ENCODE peak calls at places on chromosomes 4 and X, in four cellular contexts. L is IMR-90, B is mesendoderm, S is H1. X is an unnamed sample.

GRCh38 chrX:118761950-118762725 is 34.7 kb downstream of the IL13RA1 start:
- DNase-seq in S (no peak), B (no peak), L (no peak), X (no peak)

GRCh38 chr4:18722748-18723191 is 701.2 kb upstream of the LCORL start:
- DNase-seq in L (no peak), B (peak), S (no peak), X (no peak)

GRCh38 chr4:185039508-185040273 is 21.4 kb downstream of the HELT start:
- DNase-seq in S (no peak), L (peak), B (peak), X (peak)

GRCh38 chrX:40468033-40468979 is 112.5 kb upstream of the ATP6AP2 start:
- DNase-seq in L (peak), B (peak), S (no peak), X (peak)

GRCh38 chrX:154047266-154047665 is 27.6 kb upstream of the IRAK1 start:
- DNase-seq in S (no peak), L (peak), B (no peak), X (no peak)

GRCh38 chr4:57078685-57079521 is 31.3 kb downstream of the IGFBP7 start:
- DNase-seq in L (no peak), S (no peak), B (peak), X (peak)

GRCh38 chr4:47762376-47763266 is 75.2 kb downstream of the CORIN start:
- DNase-seq in S (no peak), B (no peak), L (no peak), X (no peak)

GRCh38 chrX:71017396-71017939 is 50.7 kb downstream of the SNX12 start:
- DNase-seq in S (no peak), L (peak), B (no peak), X (no peak)

GRCh38 chr4:170931326-170931725 is 841.6 kb upstream of the AADAT start:
- DNase-seq in B (no peak), L (no peak), S (no peak), X (no peak)
- H3K56ac ChIP-seq in B (no peak), L (no peak), S (no peak), X (no peak)

DNA sequence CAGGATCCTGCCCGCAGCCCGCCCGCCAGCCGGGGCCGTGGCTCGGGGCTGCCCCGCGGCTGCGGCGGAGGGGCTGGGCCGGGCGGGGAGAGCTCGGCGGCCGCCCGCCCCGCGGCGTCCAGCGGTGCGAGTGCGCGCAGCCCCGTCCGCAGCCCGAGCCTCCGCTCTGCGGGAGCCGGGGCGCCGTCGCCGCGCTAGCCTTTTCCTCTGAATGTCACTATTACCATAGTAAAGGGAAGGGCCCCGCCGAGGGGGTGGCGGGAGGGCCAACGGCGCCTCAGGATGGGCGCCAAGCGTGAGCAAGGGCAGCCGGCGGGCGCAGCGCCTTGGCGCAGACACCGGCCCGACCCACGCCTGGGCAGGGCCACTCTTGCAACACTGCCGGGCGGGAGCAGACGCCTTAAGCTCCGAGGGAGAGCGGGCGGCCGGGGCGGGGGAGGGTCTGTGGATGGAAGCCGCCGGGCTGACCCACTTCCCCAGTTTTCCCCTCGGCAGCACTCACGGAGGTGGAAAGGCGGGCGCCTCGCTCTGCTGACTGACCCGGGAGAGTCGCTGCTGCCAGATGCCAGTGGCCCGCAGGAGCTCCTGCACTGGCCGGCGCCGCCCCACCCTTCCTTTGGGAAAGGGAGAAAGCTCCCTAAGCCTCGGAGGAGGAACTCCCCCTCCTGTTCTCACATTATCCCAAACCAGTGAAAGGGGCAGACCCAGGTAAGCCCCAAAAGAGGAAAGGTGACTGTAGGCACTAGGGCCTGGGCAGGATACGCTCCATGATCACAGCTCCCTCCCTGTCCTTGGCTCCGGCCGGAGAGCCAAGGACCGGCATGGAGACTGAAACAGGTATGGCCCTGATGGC is 329.4 kb downstream of the HNRNPD start:
- DNase-seq in L (peak), B (peak), S (peak), X (peak)
- H3K9ac ChIP-seq in L (no peak), B (peak), S (no peak), X (peak)

DNA sequence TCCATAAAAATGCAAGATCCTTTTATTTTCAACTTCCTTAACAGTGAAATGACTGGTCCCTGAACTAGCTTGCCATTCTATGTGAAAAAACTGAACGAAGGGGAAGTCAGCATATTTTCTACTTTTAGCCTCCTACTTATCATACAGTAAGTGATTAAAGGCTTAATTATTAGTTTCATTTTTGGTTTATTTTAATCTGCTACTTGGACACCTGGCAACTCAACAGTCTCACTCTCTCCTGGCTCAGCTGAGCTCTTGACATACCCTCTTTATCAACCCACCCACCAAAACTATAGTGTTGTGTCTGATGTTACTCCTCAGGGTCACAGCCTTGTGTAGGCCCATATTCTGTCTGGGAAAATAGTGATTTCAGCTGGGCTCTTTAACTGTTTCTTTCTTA is 86.2 kb upstream of the CPXCR1 start:
- DNase-seq in S (no peak), L (no peak), B (no peak), X (no peak)
- H3K56ac ChIP-seq in S (no peak), L (no peak), B (no peak), X (no peak)

DNA sequence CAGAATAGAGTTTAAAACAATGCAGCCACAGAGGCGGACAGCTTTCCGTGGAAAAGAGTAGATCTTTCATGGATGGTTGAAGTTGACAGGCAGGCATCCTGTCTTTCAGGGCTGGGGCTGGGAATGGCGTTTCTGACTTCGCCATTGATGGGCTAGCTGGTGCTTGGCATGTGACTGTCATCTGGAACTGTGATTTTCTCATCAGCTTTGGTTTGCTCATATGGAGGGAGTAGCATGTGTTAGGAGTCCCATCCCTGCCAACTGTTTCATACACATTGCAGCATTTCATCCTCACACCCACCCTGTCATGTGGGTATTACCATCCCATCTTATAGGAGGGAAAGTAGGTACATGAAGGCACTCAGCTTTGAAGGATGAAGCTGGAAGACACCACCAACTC is 49.2 kb upstream of the STX18 start:
- DNase-seq in B (no peak), S (no peak), L (no peak), X (no peak)
- H3K9ac ChIP-seq in B (no peak), S (no peak), L (no peak), X (no peak)

DNA sequence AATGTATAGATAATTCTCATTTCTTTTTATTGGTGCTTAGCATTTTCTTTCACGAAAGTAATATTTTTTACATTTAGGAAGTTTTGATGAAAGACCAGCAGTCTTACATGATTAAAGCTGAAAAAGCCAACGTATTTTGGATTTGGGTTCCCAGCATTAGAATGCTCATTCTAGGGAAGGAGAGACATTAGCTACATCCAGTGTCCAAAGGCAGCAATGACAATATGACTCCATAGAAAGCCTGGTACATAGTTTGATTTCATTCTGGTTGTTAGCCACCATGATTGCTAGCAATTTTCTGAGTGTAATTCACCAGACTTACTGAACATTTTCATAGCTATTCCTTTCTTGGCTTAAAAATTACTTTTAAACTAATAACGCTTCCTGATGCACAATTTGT is 1397.5 kb downstream of the PCDH7 start:
- DNase-seq in S (no peak), L (no peak), B (peak), X (no peak)
- H3K56ac ChIP-seq in S (no peak), L (no peak), B (no peak), X (no peak)

GRCh38 chr4:170697045-170697444 is 607.3 kb upstream of the AADAT start:
- DNase-seq in B (no peak), L (no peak), S (no peak), X (no peak)

GRCh38 chr4:170700064-170700463 is 610.3 kb upstream of the AADAT start:
- DNase-seq in L (no peak), S (no peak), B (no peak), X (no peak)

GRCh38 chr4:170697845-170698244 is 608.1 kb upstream of the AADAT start:
- DNase-seq in S (no peak), B (no peak), L (no peak), X (no peak)

GRCh38 chr4:170698334-170698733 is 608.6 kb upstream of the AADAT start:
- DNase-seq in L (no peak), B (no peak), S (no peak), X (no peak)
- H3K9ac ChIP-seq in L (no peak), B (no peak), S (no peak), X (no peak)

DNA sequence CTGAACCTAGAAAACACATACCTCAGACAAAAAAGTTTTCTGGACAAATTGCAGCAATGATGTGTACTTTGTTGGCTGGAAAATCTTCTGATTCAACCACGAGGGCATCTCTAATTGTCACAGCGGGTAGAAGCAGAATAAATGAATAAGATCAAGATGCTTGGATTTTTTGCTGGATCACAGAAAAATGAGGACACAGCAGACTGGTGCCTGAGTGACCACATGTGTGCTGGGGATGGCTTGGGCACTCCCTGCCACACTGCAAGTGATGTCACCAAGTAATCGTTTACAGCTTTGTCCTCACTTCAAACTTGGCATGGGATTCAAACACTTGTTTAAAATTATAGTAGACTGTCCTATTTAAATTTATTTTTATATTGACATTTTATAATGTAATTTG is 557.0 kb downstream of the SPRY1 start:
- DNase-seq in B (peak), L (no peak), S (no peak), X (no peak)
- H3K56ac ChIP-seq in B (no peak), L (no peak), S (no peak), X (no peak)

DNA sequence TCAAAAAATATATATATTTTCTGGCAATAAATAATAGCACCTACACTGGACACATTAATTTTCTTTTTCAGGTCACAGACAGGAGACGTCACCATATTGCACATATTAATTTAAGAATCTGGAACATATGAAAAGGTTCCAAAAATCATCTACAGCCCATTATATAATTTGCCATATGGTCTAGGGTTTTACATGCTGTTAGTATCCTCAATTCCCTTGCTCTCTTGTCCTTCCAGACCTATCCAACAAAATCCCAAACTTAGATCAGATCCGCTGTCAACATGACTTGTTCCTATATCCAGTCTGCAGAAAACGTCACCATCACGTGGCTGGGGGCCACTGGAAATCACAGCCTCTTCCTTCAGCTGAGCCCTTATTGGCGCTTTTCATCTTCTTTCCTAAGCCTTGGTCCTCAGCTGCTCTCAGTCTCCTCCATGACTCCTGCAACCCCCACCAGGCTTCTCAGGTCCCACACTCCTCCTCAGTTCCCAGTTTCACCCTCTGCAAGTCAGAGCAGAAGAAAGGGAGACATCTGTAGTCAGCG is 192.0 kb upstream of the GATB start:
- DNase-seq in S (no peak), L (no peak), B (no peak), X (no peak)
- H3K9ac ChIP-seq in S (no peak), L (no peak), B (no peak), X (no peak)

DNA sequence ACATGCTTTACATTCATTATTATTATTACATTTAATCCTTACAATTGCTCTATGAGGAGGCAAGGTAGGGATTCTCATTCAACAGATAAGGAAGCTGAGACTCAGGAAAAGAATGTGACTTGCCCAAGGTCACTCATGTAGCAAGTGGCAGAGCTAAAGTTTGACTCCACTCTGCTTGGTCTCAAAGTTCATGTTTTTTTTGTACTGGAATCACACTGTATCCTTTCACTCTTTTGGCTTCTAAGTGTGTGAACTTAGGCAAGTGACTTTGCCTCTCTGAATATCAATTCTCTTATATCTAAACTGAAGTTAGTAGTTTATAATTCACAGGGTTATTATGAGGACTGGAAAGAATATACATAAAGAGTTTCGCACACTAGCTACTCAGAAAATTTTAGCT is 247.9 kb upstream of the AR start:
- DNase-seq in B (no peak), S (no peak), L (no peak), X (no peak)
- H3K56ac ChIP-seq in B (no peak), S (no peak), L (no peak), X (no peak)

GRCh38 chr4:16894406-16894805 is 4.0 kb downstream of the LDB2 start:
- DNase-seq in L (peak), B (peak), S (no peak), X (no peak)
- H3K9ac ChIP-seq in L (peak), B (peak), S (no peak), X (no peak)

X was measured in H9.